ENCODE peak calls at places on chromosomes 11 and 22, in nine cellular contexts. One of them, this sample, is unnamed. For H3K36me3, the result is how much of the 10 kb centered on the place peaks cover.

GRCh38 chr11:114624455-114625207 is 29.0 kb upstream of the NXPE4 start:
- DNase-seq in transverse colon: no peak
- DNase-seq in effector memory CD4-positive, alpha-beta T cell: no peak
- DNase-seq in CD4-positive, CD25-positive, alpha-beta regulatory T cell: no peak
- DNase-seq in CD4-positive, alpha-beta memory T cell: no peak
- DNase-seq in hepatocyte: no peak
- DNase-seq in esophagus muscularis mucosa: no peak
- DNase-seq in adrenal gland: no peak
- DNase-seq in left ventricle myocardium inferior: no peak
- DNase-seq in this sample: no peak

GRCh38 chr11:39990413-39990812 is 1469.0 kb downstream of the LRRC4C start:
- DNase-seq in transverse colon: no peak
- DNase-seq in effector memory CD4-positive, alpha-beta T cell: no peak
- DNase-seq in CD4-positive, CD25-positive, alpha-beta regulatory T cell: no peak
- DNase-seq in CD4-positive, alpha-beta memory T cell: no peak
- DNase-seq in hepatocyte: peak
- DNase-seq in esophagus muscularis mucosa: no peak
- DNase-seq in adrenal gland: no peak
- DNase-seq in left ventricle myocardium inferior: no peak
- DNase-seq in this sample: no peak

GRCh38 chr11:1209371-1210057 is 13.4 kb upstream of the MUC5B start:
- DNase-seq in transverse colon: no peak
- DNase-seq in effector memory CD4-positive, alpha-beta T cell: no peak
- DNase-seq in CD4-positive, CD25-positive, alpha-beta regulatory T cell: no peak
- DNase-seq in CD4-positive, alpha-beta memory T cell: no peak
- DNase-seq in hepatocyte: no peak
- DNase-seq in esophagus muscularis mucosa: no peak
- DNase-seq in adrenal gland: no peak
- DNase-seq in left ventricle myocardium inferior: no peak
- DNase-seq in this sample: no peak

GRCh38 chr11:69587454-69588081 is 53.4 kb upstream of the CCND1 start:
- DNase-seq in transverse colon: no peak
- DNase-seq in effector memory CD4-positive, alpha-beta T cell: no peak
- DNase-seq in CD4-positive, CD25-positive, alpha-beta regulatory T cell: no peak
- DNase-seq in CD4-positive, alpha-beta memory T cell: no peak
- DNase-seq in hepatocyte: no peak
- DNase-seq in esophagus muscularis mucosa: no peak
- DNase-seq in adrenal gland: no peak
- DNase-seq in left ventricle myocardium inferior: no peak
- DNase-seq in this sample: no peak

GRCh38 chr11:94544832-94545640 is 1.3 kb downstream of the FUT4 start:
- DNase-seq in transverse colon: peak
- DNase-seq in effector memory CD4-positive, alpha-beta T cell: no peak
- DNase-seq in CD4-positive, CD25-positive, alpha-beta regulatory T cell: no peak
- DNase-seq in CD4-positive, alpha-beta memory T cell: no peak
- DNase-seq in hepatocyte: peak
- DNase-seq in esophagus muscularis mucosa: no peak
- DNase-seq in adrenal gland: peak
- DNase-seq in left ventricle myocardium inferior: peak
- DNase-seq in this sample: peak

GRCh38 chr11:100887659-100888058 is 200.6 kb downstream of the ARHGAP42 start:
- DNase-seq in transverse colon: no peak
- DNase-seq in effector memory CD4-positive, alpha-beta T cell: no peak
- DNase-seq in CD4-positive, CD25-positive, alpha-beta regulatory T cell: no peak
- DNase-seq in CD4-positive, alpha-beta memory T cell: no peak
- DNase-seq in hepatocyte: no peak
- DNase-seq in esophagus muscularis mucosa: no peak
- DNase-seq in adrenal gland: no peak
- DNase-seq in left ventricle myocardium inferior: no peak
- DNase-seq in this sample: no peak

GRCh38 chr11:8247312-8247711 is 16.4 kb downstream of the LMO1 start:
- DNase-seq in transverse colon: peak
- DNase-seq in effector memory CD4-positive, alpha-beta T cell: no peak
- DNase-seq in CD4-positive, CD25-positive, alpha-beta regulatory T cell: no peak
- DNase-seq in CD4-positive, alpha-beta memory T cell: no peak
- DNase-seq in hepatocyte: no peak
- DNase-seq in esophagus muscularis mucosa: no peak
- DNase-seq in adrenal gland: no peak
- DNase-seq in left ventricle myocardium inferior: no peak
- DNase-seq in this sample: peak

GRCh38 chr11:95485115-95485900 is 254.3 kb upstream of the SESN3 start:
- DNase-seq in transverse colon: no peak
- DNase-seq in effector memory CD4-positive, alpha-beta T cell: no peak
- DNase-seq in CD4-positive, CD25-positive, alpha-beta regulatory T cell: no peak
- DNase-seq in CD4-positive, alpha-beta memory T cell: no peak
- DNase-seq in hepatocyte: no peak
- DNase-seq in esophagus muscularis mucosa: no peak
- DNase-seq in adrenal gland: no peak
- DNase-seq in left ventricle myocardium inferior: no peak
- DNase-seq in this sample: peak

GRCh38 chr22:50574383-50574755 is 3.9 kb downstream of the CPT1B start:
- DNase-seq in transverse colon: no peak
- DNase-seq in effector memory CD4-positive, alpha-beta T cell: no peak
- DNase-seq in CD4-positive, CD25-positive, alpha-beta regulatory T cell: no peak
- DNase-seq in CD4-positive, alpha-beta memory T cell: no peak
- DNase-seq in hepatocyte: no peak
- DNase-seq in esophagus muscularis mucosa: no peak
- DNase-seq in adrenal gland: no peak
- DNase-seq in left ventricle myocardium inferior: no peak
- DNase-seq in this sample: no peak

GRCh38 chr22:25403752-25404471 is 160.6 kb upstream of the GRK3 start:
- DNase-seq in transverse colon: no peak
- DNase-seq in effector memory CD4-positive, alpha-beta T cell: no peak
- DNase-seq in CD4-positive, CD25-positive, alpha-beta regulatory T cell: no peak
- DNase-seq in CD4-positive, alpha-beta memory T cell: no peak
- DNase-seq in hepatocyte: peak
- DNase-seq in esophagus muscularis mucosa: no peak
- DNase-seq in adrenal gland: no peak
- DNase-seq in left ventricle myocardium inferior: no peak
- DNase-seq in this sample: peak

GRCh38 chr22:25213221-25213620 is 6.2 kb upstream of the CRYBB2 start:
- DNase-seq in transverse colon: no peak
- DNase-seq in effector memory CD4-positive, alpha-beta T cell: no peak
- DNase-seq in CD4-positive, CD25-positive, alpha-beta regulatory T cell: no peak
- DNase-seq in CD4-positive, alpha-beta memory T cell: no peak
- DNase-seq in hepatocyte: no peak
- DNase-seq in esophagus muscularis mucosa: no peak
- DNase-seq in adrenal gland: no peak
- DNase-seq in left ventricle myocardium inferior: no peak
- DNase-seq in this sample: no peak

GRCh38 chr11:72684236-72684912 is 10.2 kb upstream of the PDE2A start:
- DNase-seq in transverse colon: peak
- DNase-seq in effector memory CD4-positive, alpha-beta T cell: peak
- DNase-seq in CD4-positive, CD25-positive, alpha-beta regulatory T cell: no peak
- DNase-seq in CD4-positive, alpha-beta memory T cell: peak
- DNase-seq in hepatocyte: peak
- DNase-seq in esophagus muscularis mucosa: peak
- DNase-seq in adrenal gland: peak
- DNase-seq in left ventricle myocardium inferior: peak
- DNase-seq in this sample: peak

GRCh38 chr11:72686639-72687215 is 12.5 kb upstream of the PDE2A start:
- DNase-seq in transverse colon: no peak
- DNase-seq in effector memory CD4-positive, alpha-beta T cell: no peak
- DNase-seq in CD4-positive, CD25-positive, alpha-beta regulatory T cell: no peak
- DNase-seq in CD4-positive, alpha-beta memory T cell: no peak
- DNase-seq in hepatocyte: no peak
- DNase-seq in esophagus muscularis mucosa: no peak
- DNase-seq in adrenal gland: no peak
- DNase-seq in left ventricle myocardium inferior: no peak
- DNase-seq in this sample: no peak

GRCh38 chr11:72683782-72684200 is 9.6 kb upstream of the PDE2A start:
- DNase-seq in transverse colon: peak
- DNase-seq in effector memory CD4-positive, alpha-beta T cell: peak
- DNase-seq in CD4-positive, CD25-positive, alpha-beta regulatory T cell: peak
- DNase-seq in CD4-positive, alpha-beta memory T cell: peak
- DNase-seq in hepatocyte: peak
- DNase-seq in esophagus muscularis mucosa: peak
- DNase-seq in adrenal gland: peak
- DNase-seq in left ventricle myocardium inferior: peak
- DNase-seq in this sample: peak

GRCh38 chr11:72687326-72687725 is 13.1 kb upstream of the PDE2A start:
- DNase-seq in transverse colon: no peak
- DNase-seq in effector memory CD4-positive, alpha-beta T cell: no peak
- DNase-seq in CD4-positive, CD25-positive, alpha-beta regulatory T cell: no peak
- DNase-seq in CD4-positive, alpha-beta memory T cell: no peak
- DNase-seq in hepatocyte: no peak
- DNase-seq in esophagus muscularis mucosa: no peak
- DNase-seq in adrenal gland: no peak
- DNase-seq in left ventricle myocardium inferior: no peak
- DNase-seq in this sample: no peak

DNA sequence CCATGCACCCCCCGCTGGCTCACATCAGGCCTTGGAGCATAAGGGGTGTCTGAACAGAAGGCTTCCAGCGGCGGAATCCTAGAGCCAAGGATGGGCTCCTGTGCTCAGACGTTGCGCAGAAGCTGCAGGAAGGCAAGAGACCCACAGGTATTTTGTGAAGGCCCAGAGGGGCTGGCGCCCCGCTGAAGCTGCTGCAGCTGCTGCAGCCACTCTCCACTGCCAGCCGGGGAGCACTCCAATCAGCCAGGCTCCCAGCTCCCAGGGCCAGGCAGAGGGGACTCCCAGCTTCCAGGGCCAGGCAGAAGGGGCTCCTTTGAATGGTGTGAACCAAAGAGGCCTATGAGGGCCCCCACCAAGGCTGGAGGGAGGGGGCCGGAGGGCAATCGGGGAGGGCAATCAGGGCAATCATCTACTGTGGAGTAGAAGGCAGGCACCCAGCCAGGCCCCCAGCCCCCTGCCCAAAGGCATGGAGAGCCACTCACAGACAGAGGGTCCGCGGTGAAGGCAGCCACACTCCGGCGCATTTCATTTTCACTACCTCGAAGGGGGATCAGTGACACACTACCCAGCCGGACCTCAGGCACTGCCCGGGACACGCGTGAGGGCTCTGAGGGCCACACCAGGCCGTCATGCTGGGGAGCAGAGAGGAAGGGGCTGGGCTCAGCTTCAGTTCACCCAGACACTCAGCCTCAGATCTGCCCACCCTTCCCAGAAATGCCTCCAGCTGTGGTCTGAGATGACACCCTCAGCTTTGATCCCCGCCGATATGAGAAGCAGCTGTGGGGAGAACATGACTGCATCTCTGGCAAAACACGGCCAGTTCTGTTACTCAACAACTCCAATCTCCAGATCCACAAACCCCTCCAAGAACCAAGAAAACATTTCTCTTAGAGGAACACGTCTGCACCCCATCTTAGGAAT is 11.6 kb upstream of the PDE2A start:
- DNase-seq in transverse colon: peak
- DNase-seq in effector memory CD4-positive, alpha-beta T cell: no peak
- DNase-seq in CD4-positive, CD25-positive, alpha-beta regulatory T cell: no peak
- DNase-seq in CD4-positive, alpha-beta memory T cell: no peak
- DNase-seq in hepatocyte: peak
- DNase-seq in esophagus muscularis mucosa: peak
- DNase-seq in adrenal gland: no peak
- DNase-seq in left ventricle myocardium inferior: peak
- DNase-seq in this sample: no peak
- H3K36me3 ChIP-seq in transverse colon: under half
- H3K36me3 ChIP-seq in effector memory CD4-positive, alpha-beta T cell: under half
- H3K36me3 ChIP-seq in CD4-positive, CD25-positive, alpha-beta regulatory T cell: under half
- H3K36me3 ChIP-seq in CD4-positive, alpha-beta memory T cell: under half
- H3K36me3 ChIP-seq in hepatocyte: under half
- H3K36me3 ChIP-seq in esophagus muscularis mucosa: half or more
- H3K36me3 ChIP-seq in adrenal gland: under half
- H3K36me3 ChIP-seq in left ventricle myocardium inferior: half or more
- H3K36me3 ChIP-seq in this sample: under half

DNA sequence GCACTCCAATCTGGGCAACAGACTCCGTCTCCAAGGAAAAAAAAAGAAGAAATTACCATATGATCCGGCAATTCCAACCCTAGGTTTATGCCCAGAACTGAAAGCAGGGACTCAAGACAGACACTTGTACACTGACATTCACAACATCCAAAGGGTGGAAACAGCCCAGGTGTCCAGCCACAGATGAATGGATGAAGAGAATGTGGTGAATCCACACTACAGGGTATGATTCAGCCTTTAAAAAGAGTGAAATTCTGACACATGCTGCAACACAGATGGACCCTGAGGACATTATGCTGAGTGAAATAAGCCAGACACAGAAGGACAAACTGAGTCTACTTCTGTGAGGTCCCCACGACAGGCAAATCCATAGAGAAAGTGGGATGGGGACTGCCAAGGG is 43.9 kb downstream of the SGSM3 start:
- DNase-seq in transverse colon: no peak
- DNase-seq in effector memory CD4-positive, alpha-beta T cell: no peak
- DNase-seq in CD4-positive, CD25-positive, alpha-beta regulatory T cell: no peak
- DNase-seq in CD4-positive, alpha-beta memory T cell: no peak
- DNase-seq in hepatocyte: no peak
- DNase-seq in esophagus muscularis mucosa: no peak
- DNase-seq in adrenal gland: no peak
- DNase-seq in left ventricle myocardium inferior: no peak
- DNase-seq in this sample: no peak
- H3K36me3 ChIP-seq in transverse colon: under half
- H3K36me3 ChIP-seq in effector memory CD4-positive, alpha-beta T cell: half or more
- H3K36me3 ChIP-seq in CD4-positive, CD25-positive, alpha-beta regulatory T cell: half or more
- H3K36me3 ChIP-seq in CD4-positive, alpha-beta memory T cell: under half
- H3K36me3 ChIP-seq in hepatocyte: under half
- H3K36me3 ChIP-seq in esophagus muscularis mucosa: half or more
- H3K36me3 ChIP-seq in adrenal gland: under half
- H3K36me3 ChIP-seq in left ventricle myocardium inferior: half or more
- H3K36me3 ChIP-seq in this sample: under half

DNA sequence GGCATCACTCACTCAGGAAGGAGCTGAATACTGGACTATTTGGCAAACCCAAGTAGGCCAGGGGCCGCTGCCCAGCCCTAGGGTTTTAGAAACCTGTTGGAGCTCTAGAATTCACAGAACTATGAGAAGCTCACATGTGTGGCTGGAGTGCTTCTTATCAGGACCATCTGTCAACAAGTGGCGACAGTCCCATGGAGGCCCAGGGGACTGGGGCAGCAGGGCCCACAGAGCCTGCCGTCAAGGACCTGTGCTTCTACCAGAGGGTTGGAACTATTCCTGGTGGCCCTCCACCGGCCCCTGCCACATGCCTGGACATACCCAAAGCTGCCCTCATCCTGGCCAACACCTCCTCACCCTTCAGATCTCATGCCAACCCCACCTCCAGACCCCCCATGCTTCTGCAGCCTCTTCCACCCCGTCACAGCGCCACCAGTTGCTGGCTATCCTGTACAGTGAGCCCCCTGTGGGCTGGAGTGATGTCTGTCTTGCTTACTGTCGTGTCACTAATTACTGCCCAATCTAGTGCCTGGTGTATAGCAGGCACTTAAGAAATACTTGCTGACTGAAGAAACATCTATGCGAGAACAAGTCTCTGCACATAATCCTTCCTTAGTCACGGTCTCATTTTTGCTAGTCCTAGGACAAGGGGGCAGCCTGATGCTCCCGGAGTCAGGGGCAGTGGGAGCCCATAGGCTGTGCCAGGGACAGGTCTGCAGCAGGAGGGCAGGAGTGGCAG is 27.2 kb upstream of the RASL10A start:
- DNase-seq in transverse colon: no peak
- DNase-seq in effector memory CD4-positive, alpha-beta T cell: no peak
- DNase-seq in CD4-positive, CD25-positive, alpha-beta regulatory T cell: no peak
- DNase-seq in CD4-positive, alpha-beta memory T cell: no peak
- DNase-seq in hepatocyte: no peak
- DNase-seq in esophagus muscularis mucosa: no peak
- DNase-seq in adrenal gland: no peak
- DNase-seq in left ventricle myocardium inferior: no peak
- DNase-seq in this sample: no peak
- H3K36me3 ChIP-seq in transverse colon: under half
- H3K36me3 ChIP-seq in effector memory CD4-positive, alpha-beta T cell: half or more
- H3K36me3 ChIP-seq in CD4-positive, CD25-positive, alpha-beta regulatory T cell: half or more
- H3K36me3 ChIP-seq in CD4-positive, alpha-beta memory T cell: half or more
- H3K36me3 ChIP-seq in hepatocyte: under half
- H3K36me3 ChIP-seq in esophagus muscularis mucosa: half or more
- H3K36me3 ChIP-seq in adrenal gland: under half
- H3K36me3 ChIP-seq in left ventricle myocardium inferior: half or more
- H3K36me3 ChIP-seq in this sample: half or more

GRCh38 chr11:67586568-67587250 is 3.1 kb downstream of the GSTP1 start:
- DNase-seq in transverse colon: no peak
- DNase-seq in effector memory CD4-positive, alpha-beta T cell: no peak
- DNase-seq in CD4-positive, CD25-positive, alpha-beta regulatory T cell: no peak
- DNase-seq in CD4-positive, alpha-beta memory T cell: no peak
- DNase-seq in hepatocyte: no peak
- DNase-seq in esophagus muscularis mucosa: no peak
- DNase-seq in adrenal gland: no peak
- DNase-seq in left ventricle myocardium inferior: no peak
- DNase-seq in this sample: no peak
- H3K36me3 ChIP-seq in transverse colon: under half
- H3K36me3 ChIP-seq in effector memory CD4-positive, alpha-beta T cell: under half
- H3K36me3 ChIP-seq in CD4-positive, CD25-positive, alpha-beta regulatory T cell: under half
- H3K36me3 ChIP-seq in CD4-positive, alpha-beta memory T cell: under half
- H3K36me3 ChIP-seq in hepatocyte: under half
- H3K36me3 ChIP-seq in esophagus muscularis mucosa: under half
- H3K36me3 ChIP-seq in adrenal gland: under half
- H3K36me3 ChIP-seq in left ventricle myocardium inferior: under half
- H3K36me3 ChIP-seq in this sample: half or more

This sample was measured in HAP-1.